ENCODE peak calls at places on chromosomes 16 and 17, in five cellular contexts. F is breast epithelium, M is body of pancreas, S is AG04450, K is stomach. L is an unnamed sample.
A peak's percentile ranks its signal among the peaks of the same experiment; 100 is the strongest.

GRCh38 chr16:86619263-86619935 is 41.0 kb downstream of the FOXL1 start:
- DNase-seq in S (no peak), M (no peak), F (no peak), K (no peak), L (no peak)

GRCh38 chr16:63337264-63337663 is 1301.0 kb upstream of the CDH8 start:
- DNase-seq in M (no peak), F (no peak), K (no peak), S (no peak), L (no peak)

GRCh38 chr17:78734841-78735641 is 47.0 kb downstream of the CYTH1 start:
- DNase-seq in K (no peak), M (peak; percentile 42), F (no peak), S (no peak), L (no peak)

GRCh38 chr17:57011482-57012015 is 33.6 kb downstream of the SCPEP1 start:
- DNase-seq in S (no peak), F (no peak), M (no peak), K (no peak), L (no peak)

GRCh38 chr16:24906199-24906808 is 60.5 kb downstream of the SLC5A11 start:
- DNase-seq in K (no peak), M (no peak), S (no peak), F (no peak), L (no peak)

GRCh38 chr16:23408242-23409201 is 44.5 kb downstream of the COG7 start:
- DNase-seq in S (no peak), M (peak; percentile 74), K (no peak), F (peak; percentile 42), L (no peak)

GRCh38 chr17:17139972-17140589 is 66.1 kb downstream of the PLD6 start:
- DNase-seq in K (no peak), M (no peak), F (no peak), S (no peak), L (no peak)

GRCh38 chr17:75463612-75464011 is 7.2 kb downstream of the TMEM94 start:
- DNase-seq in M (no peak), S (no peak), F (no peak), K (no peak), L (no peak)

GRCh38 chr17:17119533-17119932 is 77.3 kb downstream of the MPRIP start:
- DNase-seq in F (no peak), S (peak; percentile 30), M (peak; percentile 44), K (peak; percentile 64), L (peak; percentile 50)

GRCh38 chr16:88482630-88483391 is 29.7 kb downstream of the ZFPM1 start:
- DNase-seq in F (no peak), S (no peak), K (peak; percentile 79), M (peak; percentile 77), L (no peak)

GRCh38 chr17:57422574-57423164 is 166.3 kb downstream of the MSI2 start:
- DNase-seq in F (no peak), K (no peak), S (no peak), M (no peak), L (peak; percentile 58)

GRCh38 chr17:63646492-63646815 is 24.2 kb downstream of the MAP3K3 start:
- DNase-seq in F (no peak), M (no peak), S (no peak), K (no peak), L (peak; percentile 70)

GRCh38 chr17:53409588-53409987 is 413.1 kb upstream of the KIF2B start:
- DNase-seq in F (no peak), K (no peak), M (no peak), S (no peak), L (no peak)

GRCh38 chr16:76780556-76780955 is 410.4 kb upstream of the MON1B start:
- DNase-seq in K (no peak), S (no peak), F (no peak), M (no peak), L (no peak)

GRCh38 chr16:87698241-87698640 is 67.5 kb downstream of the KLHDC4 start:
- DNase-seq in S (no peak), M (no peak), F (no peak), K (no peak), L (peak; percentile 90)

GRCh38 chr16:48128769-48129168 is 27.0 kb downstream of the ABCC12 start:
- DNase-seq in M (no peak), K (no peak), S (no peak), F (no peak), L (no peak)

GRCh38 chr17:2815781-2816185 is 19.5 kb downstream of the RAP1GAP2 start:
- DNase-seq in K (peak; percentile 44), S (no peak), M (peak; percentile 30), F (no peak), L (no peak)

GRCh38 chr16:50473375-50473945 is 74.7 kb upstream of the NKD1 start:
- DNase-seq in K (no peak), S (no peak), F (no peak), M (no peak), L (no peak)

GRCh38 chr16:50547340-50547865 is 793 bp upstream of the NKD1 start:
- DNase-seq in M (peak; percentile 79), S (no peak), F (no peak), K (peak; percentile 63), L (peak; percentile 72)

GRCh38 chr16:57755726-57756423 is 20.3 kb downstream of the KATNB1 start:
- DNase-seq in S (no peak), F (peak; percentile 45), M (peak; percentile 6), K (no peak), L (no peak)

GRCh38 chr16:57756424-57757325 is 21.1 kb downstream of the KATNB1 start:
- DNase-seq in K (no peak), S (no peak), M (peak; percentile 6), F (peak; percentile 46), L (no peak)

GRCh38 chr16:57754354-57755060 is 18.9 kb downstream of the KATNB1 start:
- DNase-seq in S (no peak), M (no peak), F (no peak), K (no peak), L (no peak)

GRCh38 chr16:57753448-57754353 is 18.1 kb downstream of the KATNB1 start:
- DNase-seq in F (no peak), S (no peak), M (peak; percentile 3), K (no peak), L (no peak)

DNA sequence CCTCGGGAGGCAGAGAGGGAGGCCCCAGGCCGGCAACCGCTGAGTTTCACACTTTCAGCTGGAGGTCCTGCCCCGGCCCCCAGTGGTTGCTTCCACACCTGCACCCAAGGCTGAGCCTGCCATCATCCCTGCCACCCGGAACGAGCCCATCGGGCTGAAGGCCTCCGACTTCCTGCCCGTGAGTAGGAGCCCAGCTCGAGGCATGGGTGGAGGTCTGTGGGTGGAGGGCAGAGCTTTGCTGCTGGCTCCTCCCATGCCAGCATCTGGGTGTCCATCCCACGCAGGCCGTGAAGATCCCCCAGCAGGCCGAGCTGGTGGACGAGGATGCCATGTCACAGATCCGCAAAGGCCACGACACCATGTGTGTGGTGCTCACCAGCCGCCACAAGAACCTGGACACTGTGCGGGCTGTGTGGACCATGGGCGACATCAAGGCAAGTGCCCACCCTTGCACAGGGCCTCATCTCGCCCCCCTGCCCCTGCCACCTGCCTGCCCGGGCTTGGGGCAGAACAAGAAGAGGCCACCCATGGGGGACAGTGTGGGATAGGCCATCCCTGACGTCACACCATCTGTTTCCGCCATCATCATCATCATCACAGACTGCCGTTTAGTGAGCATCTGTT is 19.6 kb downstream of the KATNB1 start:
- DNase-seq in S (no peak), F (no peak), M (peak; percentile 5), K (no peak), L (no peak)
- TF ChIP-seq CTCF in S (no peak), F (no peak), M (no peak), K (no peak), L (no peak)

GRCh38 chr17:81440511-81441244 is 45.4 kb downstream of the BAHCC1 start:
- DNase-seq in F (no peak), S (no peak), M (no peak), K (no peak), L (peak; percentile 73)
- TF ChIP-seq CTCF in F (no peak), S (peak; percentile 55), M (no peak), K (no peak), L (peak; percentile 17)

GRCh38 chr16:56399047-56399446 is 26.3 kb downstream of the AMFR start:
- DNase-seq in M (no peak), K (no peak), F (no peak), S (no peak), L (no peak)

GRCh38 chr16:56401482-56401881 is 23.9 kb downstream of the AMFR start:
- DNase-seq in S (no peak), F (no peak), M (no peak), K (no peak), L (no peak)

GRCh38 chr16:56400458-56400857 is 24.9 kb downstream of the AMFR start:
- DNase-seq in K (no peak), F (no peak), M (no peak), S (no peak), L (no peak)

GRCh38 chr16:56399492-56399891 is 25.9 kb downstream of the AMFR start:
- DNase-seq in S (no peak), M (no peak), K (no peak), F (no peak), L (no peak)
- TF ChIP-seq CTCF in S (no peak), M (no peak), K (no peak), F (no peak), L (no peak)

DNA sequence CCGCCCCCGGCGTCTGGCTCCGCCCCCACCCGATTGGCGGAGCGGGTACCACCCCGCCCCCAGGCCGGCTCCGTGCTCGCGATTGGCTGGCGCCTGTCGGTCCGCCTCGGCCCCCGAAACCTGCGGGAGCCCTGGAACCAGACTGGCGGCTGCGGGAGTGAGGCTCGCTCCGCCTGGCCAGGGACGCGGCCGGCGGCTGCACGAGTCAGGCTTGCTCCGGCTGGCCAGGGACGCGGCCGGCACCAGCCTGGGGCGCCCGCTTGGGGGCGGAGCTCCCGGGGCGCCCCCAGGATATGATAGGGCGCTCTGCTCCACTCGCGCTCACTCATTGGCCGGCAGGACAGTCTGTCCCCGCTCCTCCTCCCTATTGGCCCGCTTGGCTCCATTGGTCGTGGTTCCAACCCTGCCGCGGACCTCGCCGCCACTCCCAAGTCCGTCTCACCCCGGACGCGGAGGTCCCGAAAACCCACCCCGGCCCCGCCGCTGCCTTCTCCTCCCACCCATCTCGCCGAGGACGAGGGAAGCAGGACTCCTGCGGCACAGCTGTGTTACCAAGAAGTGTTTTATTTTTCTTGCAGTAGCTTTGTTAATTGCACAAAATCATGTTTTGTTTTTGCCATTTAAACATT is 340 bp upstream of the ROGDI start:
- DNase-seq in F (peak; percentile 91), K (peak; percentile 93), M (peak; percentile 93), S (peak; percentile 79), L (peak; percentile 97)
- TF ChIP-seq CTCF in F (no peak), K (peak; percentile 14), M (peak; percentile 7), S (no peak), L (no peak)

DNA sequence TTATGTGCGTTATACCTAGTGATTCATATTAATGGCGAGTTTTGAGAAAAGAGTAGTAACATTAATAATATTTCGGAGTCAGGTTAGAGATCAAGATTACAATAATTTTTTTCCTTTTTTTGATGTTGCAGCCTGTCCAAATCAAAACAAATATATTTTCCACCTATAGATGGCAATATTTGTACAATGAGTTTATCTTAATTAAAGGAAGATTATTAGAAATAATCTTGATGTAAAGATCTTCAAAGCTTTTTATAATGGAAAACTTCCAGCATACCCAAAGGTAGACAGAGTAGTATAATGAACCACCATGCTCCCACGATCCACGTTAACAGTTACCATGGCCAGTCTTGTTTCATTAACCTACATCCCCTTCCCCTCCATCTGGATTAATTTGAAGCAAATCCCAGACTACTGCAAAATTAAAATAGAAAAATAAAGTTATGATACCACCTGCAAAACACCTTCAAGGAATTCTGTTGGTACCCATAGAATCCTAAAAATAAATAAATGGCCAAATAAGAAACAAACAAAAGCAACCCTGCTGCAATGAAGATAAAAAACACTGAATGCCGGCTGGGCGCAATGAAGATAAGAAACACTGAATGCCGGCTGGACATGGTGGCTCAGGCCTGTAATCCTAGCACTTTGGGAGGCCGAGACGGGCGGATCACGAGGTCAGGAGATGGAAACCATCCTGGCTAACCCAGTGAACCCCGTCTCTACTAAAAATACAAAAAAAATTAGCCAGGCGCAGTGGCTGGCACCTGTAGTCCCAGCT is 46.5 kb upstream of the GINS3 start:
- DNase-seq in S (no peak), F (no peak), M (no peak), K (no peak), L (no peak)
- TF ChIP-seq CTCF in S (peak; percentile 19), F (no peak), M (no peak), K (no peak), L (no peak)

GRCh38 chr17:36185416-36185815 is 9.0 kb upstream of the TBC1D3B start:
- DNase-seq in M (no peak), S (no peak), F (no peak), K (no peak), L (no peak)
- TF ChIP-seq CTCF in M (no peak), S (no peak), F (no peak), K (no peak), L (no peak)

L was measured in GM20000.